ENCODE peak calls at places on chromosome 21, in nine cellular contexts. A, V, G, X, Q, P, Z, W and J are unnamed samples.

GRCh38 chr21:44406953-44407352 is 48.4 kb upstream of the LRRC3 start:
- DNase-seq in G (no peak), A (no peak), X (no peak), Q (no peak), V (no peak), Z (no peak), P (no peak), W (no peak), J (no peak)

GRCh38 chr21:39094847-39095525 is 88.3 kb downstream of the PSMG1 start:
- DNase-seq in X (no peak), A (no peak), W (peak), Q (no peak), Z (no peak), V (no peak), P (no peak), G (peak), J (no peak)

GRCh38 chr21:33157303-33157702 is 72.4 kb upstream of the IFNAR2 start:
- DNase-seq in P (no peak), A (no peak), G (no peak), Q (peak), Z (peak), V (no peak), X (no peak), W (no peak), J (no peak)

GRCh38 chr21:38716942-38717341 is 88.8 kb upstream of the ETS2 start:
- DNase-seq in G (no peak), A (no peak), Q (peak), W (no peak), P (no peak), Z (no peak), V (no peak), X (no peak), J (no peak)

GRCh38 chr21:38671716-38672115 is 134.0 kb upstream of the ETS2 start:
- DNase-seq in P (no peak), Q (no peak), Z (no peak), W (no peak), V (no peak), X (no peak), A (no peak), G (no peak), J (no peak)

GRCh38 chr21:44551290-44552015 is at the start of gene KRTAP10-2:
- DNase-seq in W (no peak), Q (no peak), G (no peak), V (no peak), P (peak), A (no peak), X (peak), Z (no peak), J (no peak)

GRCh38 chr21:44892095-44892494 is 18.6 kb upstream of the PTTG1IP start:
- DNase-seq in P (no peak), X (no peak), W (no peak), Z (no peak), A (no peak), G (no peak), V (no peak), Q (no peak), J (peak)

GRCh38 chr21:27246741-27247140 is 279.9 kb upstream of the ADAMTS5 start:
- DNase-seq in W (no peak), A (no peak), X (no peak), Z (no peak), G (peak), V (no peak), Q (peak), P (no peak), J (no peak)

GRCh38 chr21:29238967-29239289 is 59.8 kb upstream of the BACH1 start:
- DNase-seq in W (no peak), A (no peak), V (no peak), Q (no peak), Z (no peak), X (no peak), G (no peak), P (no peak), J (no peak)

GRCh38 chr21:44709426-44710293 is 1.7 kb downstream of the TSPEAR start:
- DNase-seq in W (no peak), Q (peak), G (no peak), Z (peak), V (peak), P (no peak), A (no peak), X (no peak), J (no peak)

GRCh38 chr21:43868461-43868860 is 3.4 kb downstream of the AGPAT3 start:
- DNase-seq in X (no peak), Z (no peak), V (no peak), G (no peak), A (no peak), Q (peak), W (no peak), P (peak), J (no peak)

GRCh38 chr21:35239811-35240219 is 190.7 kb upstream of the RUNX1 start:
- DNase-seq in Z (no peak), W (no peak), G (no peak), A (no peak), Q (no peak), P (no peak), X (no peak), V (peak), J (peak)

DNA sequence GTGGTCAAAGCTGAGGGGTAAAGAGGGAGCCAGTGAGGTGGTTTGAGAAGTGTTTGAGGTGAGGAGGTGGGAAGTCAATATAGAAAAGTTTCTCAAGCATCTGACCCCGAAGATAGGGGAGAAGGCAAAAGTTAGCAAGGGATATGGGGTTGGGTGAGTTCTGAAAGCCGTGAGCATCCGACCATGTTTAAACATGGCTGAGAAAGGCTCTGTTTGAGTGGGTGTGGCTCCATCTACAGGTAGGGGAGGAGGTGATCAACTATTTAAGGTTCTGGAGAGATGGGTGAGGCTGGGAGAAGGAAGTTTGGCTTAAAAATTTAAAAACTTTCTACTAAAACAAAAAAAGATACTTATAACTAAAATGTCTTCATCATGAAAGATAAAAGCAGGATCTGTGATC is 273.8 kb downstream of the KCNJ6 start:
- DNase-seq in Z (peak), X (no peak), Q (peak), V (no peak), G (no peak), P (no peak), A (no peak), W (no peak), J (no peak)
- TF ChIP-seq CTCF in Z (no peak), X (peak), Q (peak), V (peak), G (no peak), P (no peak), A (no peak), W (peak), J (no peak)

GRCh38 chr21:42079939-42080787 is 9.0 kb downstream of the UMODL1 start:
- DNase-seq in P (no peak), V (no peak), Z (no peak), Q (no peak), A (no peak), X (no peak), G (no peak), W (no peak), J (no peak)
- TF ChIP-seq CTCF in P (no peak), V (no peak), Z (no peak), Q (no peak), A (no peak), X (no peak), G (no peak), W (no peak), J (no peak)

DNA sequence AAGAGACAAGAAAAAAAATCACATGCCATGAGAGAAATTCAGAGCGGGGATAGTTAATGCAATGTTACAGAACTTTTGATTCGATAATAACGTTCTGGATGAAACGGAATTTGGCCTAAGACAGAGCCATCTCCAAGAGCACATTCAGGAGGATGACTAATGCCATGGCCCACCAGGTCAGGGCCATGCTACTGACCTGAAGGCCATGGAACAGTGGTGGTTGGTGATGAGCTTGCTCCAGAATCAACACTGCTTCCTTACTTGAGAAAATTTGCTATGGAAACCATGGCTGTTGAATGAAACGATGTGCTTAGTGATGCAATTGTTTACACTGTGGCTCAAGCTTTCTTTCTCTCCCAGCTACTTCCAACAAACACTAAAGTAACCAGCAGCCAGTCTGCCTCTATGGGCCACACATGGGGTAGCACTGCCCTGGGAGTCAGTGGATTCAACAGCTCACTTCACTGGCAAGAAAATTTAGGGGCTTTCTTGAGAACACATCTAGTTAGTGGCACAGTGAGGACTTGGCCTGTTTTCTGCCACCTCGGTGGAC is 299.1 kb downstream of the PCP4 start:
- DNase-seq in V (no peak), Q (peak), W (no peak), G (no peak), P (no peak), X (no peak), Z (no peak), A (no peak), J (no peak)
- TF ChIP-seq CTCF in V (no peak), Q (no peak), W (no peak), G (no peak), P (no peak), X (no peak), Z (no peak), A (no peak), J (no peak)

GRCh38 chr21:31623664-31624063 is 35.8 kb upstream of the SOD1 start:
- DNase-seq in V (no peak), X (no peak), Z (no peak), G (no peak), Q (no peak), W (no peak), A (no peak), P (no peak), J (no peak)
- TF ChIP-seq CTCF in V (no peak), X (peak), Z (no peak), G (peak), Q (no peak), W (no peak), A (no peak), P (no peak), J (no peak)

GRCh38 chr21:41500931-41501381 is 7.0 kb downstream of the TMPRSS2 start:
- DNase-seq in Z (no peak), V (no peak), W (no peak), P (peak), A (no peak), X (no peak), Q (no peak), G (no peak), J (no peak)

GRCh38 chr21:41503331-41503730 is 4.6 kb downstream of the TMPRSS2 start:
- DNase-seq in G (no peak), X (no peak), Z (no peak), Q (no peak), A (no peak), W (no peak), P (no peak), V (no peak), J (no peak)

GRCh38 chr21:41500354-41500753 is 7.6 kb downstream of the TMPRSS2 start:
- DNase-seq in V (no peak), Q (no peak), P (no peak), W (no peak), A (no peak), Z (no peak), G (no peak), X (no peak), J (no peak)

GRCh38 chr21:41499920-41500319 is 8.0 kb downstream of the TMPRSS2 start:
- DNase-seq in P (no peak), Q (no peak), W (no peak), G (no peak), Z (no peak), X (no peak), V (no peak), A (no peak), J (no peak)

DNA sequence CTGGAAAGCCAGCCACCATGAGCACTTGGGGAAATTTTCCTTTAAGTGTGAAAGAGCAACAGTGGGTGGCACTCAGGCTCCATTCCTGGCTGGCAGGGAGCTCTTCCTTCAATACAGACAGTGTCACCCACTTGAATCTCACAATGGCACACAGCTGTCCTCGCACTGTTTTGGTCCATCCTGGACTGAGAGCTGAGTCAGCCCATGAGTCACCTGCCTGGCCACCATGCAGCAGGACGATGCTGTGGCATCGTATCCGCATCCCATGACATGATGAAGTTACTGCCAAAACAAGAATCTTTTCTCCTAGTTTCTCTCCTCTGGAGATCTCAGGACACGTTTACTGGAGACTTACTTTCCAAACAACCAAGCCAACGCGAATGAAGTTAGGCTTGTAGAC is 6.0 kb downstream of the TMPRSS2 start:
- DNase-seq in P (no peak), V (no peak), G (no peak), X (no peak), Z (no peak), A (no peak), W (peak), Q (no peak), J (no peak)
- TF ChIP-seq CTCF in P (no peak), V (no peak), G (no peak), X (no peak), Z (no peak), A (no peak), W (no peak), Q (no peak), J (no peak)

GRCh38 chr21:14773777-14774345 is 227.7 kb upstream of the SAMSN1 start:
- DNase-seq in P (peak), G (no peak), A (peak), Z (peak), Q (peak), W (peak), X (no peak), V (peak), J (peak)
- TF ChIP-seq CTCF in P (no peak), G (no peak), A (no peak), Z (peak), Q (peak), W (peak), X (peak), V (peak), J (peak)

GRCh38 chr21:37207441-37208009 is 59.6 kb downstream of the VPS26C start:
- DNase-seq in A (no peak), X (no peak), Q (peak), V (peak), W (peak), P (no peak), Z (peak), G (no peak), J (no peak)
- TF ChIP-seq CTCF in A (no peak), X (no peak), Q (peak), V (no peak), W (no peak), P (no peak), Z (no peak), G (no peak), J (no peak)

GRCh38 chr21:42331660-42332059 is 16.5 kb upstream of the TFF3 start:
- DNase-seq in W (no peak), Z (no peak), A (no peak), P (no peak), X (no peak), V (no peak), G (no peak), Q (no peak), J (no peak)
- TF ChIP-seq CTCF in W (no peak), Z (no peak), A (no peak), P (no peak), X (no peak), V (no peak), G (no peak), Q (no peak), J (no peak)

GRCh38 chr21:23160914-23161313 is 2162.7 kb downstream of the NCAM2 start:
- DNase-seq in W (no peak), P (no peak), Z (no peak), X (no peak), G (no peak), V (no peak), Q (no peak), A (no peak), J (no peak)
- TF ChIP-seq CTCF in W (peak), P (no peak), Z (no peak), X (peak), G (no peak), V (no peak), Q (no peak), A (no peak), J (no peak)